ENCODE peak calls at places on chromosomes 7 and 10, in six cellular contexts. T is Peyer's patch, H is A549, V is spleen, G is K562, Q is suprapubic skin. D is an unnamed sample.

GRCh38 chr10:92001995-92002394 is 78.4 kb downstream of the BTAF1 start:
- DNase-seq in T (no peak), H (no peak), V (no peak), G (no peak), Q (no peak), D (no peak)

GRCh38 chr7:3080106-3080505 is 36.4 kb upstream of the CARD11 start:
- DNase-seq in T (no peak), H (peak; percentile 4), V (no peak), G (no peak), Q (no peak), D (no peak)

GRCh38 chr10:11149499-11149898 is 131.8 kb downstream of the CELF2 start:
- DNase-seq in T (no peak), H (no peak), V (no peak), G (no peak), Q (no peak), D (no peak)

GRCh38 chr10:525565-526315 is 163.7 kb downstream of the DIP2C start:
- DNase-seq in T (no peak), H (no peak), V (peak; percentile 62), G (no peak), Q (no peak), D (peak; percentile 14)

GRCh38 chr10:122021421-122021820 is 32.5 kb downstream of the TACC2 start:
- DNase-seq in T (no peak), H (no peak), V (no peak), G (no peak), Q (no peak), D (no peak)

GRCh38 chr7:129990403-129991192 is 37.8 kb upstream of the UBE2H start:
- DNase-seq in T (no peak), H (no peak), V (peak; percentile 68), G (no peak), Q (no peak), D (no peak)

GRCh38 chr7:6453737-6454136 is 6.0 kb upstream of the DAGLB start:
- DNase-seq in T (no peak), H (peak; percentile 84), V (no peak), G (no peak), Q (no peak), D (no peak)

GRCh38 chr7:100489121-100489520 is 5.4 kb downstream of the NYAP1 start:
- DNase-seq in T (no peak), H (no peak), V (no peak), G (no peak), Q (no peak), D (no peak)

GRCh38 chr10:97355571-97355975 is 21.0 kb upstream of the FRAT2 start:
- DNase-seq in T (no peak), H (no peak), V (no peak), G (no peak), Q (no peak), D (no peak)

GRCh38 chr10:28984431-28984830 is 304.4 kb upstream of the LYZL1 start:
- DNase-seq in T (peak; percentile 55), H (peak; percentile 76), V (peak; percentile 76), G (peak; percentile 41), Q (no peak), D (peak; percentile 78)

GRCh38 chr10:119688033-119688508 is 36.9 kb downstream of the BAG3 start:
- DNase-seq in T (no peak), H (no peak), V (no peak), G (no peak), Q (no peak), D (no peak)

GRCh38 chr7:19489162-19489820 is 219.5 kb downstream of the POLR1F start:
- DNase-seq in T (no peak), H (no peak), V (no peak), G (no peak), Q (no peak), D (no peak)

GRCh38 chr7:101959342-101959741 is 141.9 kb downstream of the CUX1 start:
- DNase-seq in T (no peak), H (no peak), V (no peak), G (no peak), Q (no peak), D (no peak)
- H3K4me1 ChIP-seq in T (no peaks in the 10 kb centered on the region), H (peaks cover 17% of the 10 kb centered on the region), V (peaks cover 8% of the 10 kb centered on the region), G (no peaks in the 10 kb centered on the region), Q (no peaks in the 10 kb centered on the region), D (no peaks in the 10 kb centered on the region)

GRCh38 chr7:106660862-106661720 is at the start of gene CCDC71L:
- DNase-seq in T (peak; percentile 93), H (peak; percentile 93), V (peak; percentile 98), G (peak; percentile 99), Q (peak; percentile 99), D (peak; percentile 94)
- TF ChIP-seq POLR2A in T (peak; percentile 64), H (peak; percentile 46), V (no peak), G (peak; percentile 87), Q (no peak), D (peak; percentile 54)

GRCh38 chr7:142616121-142616643 is 133.1 kb upstream of the PRSS1 start:
- DNase-seq in T (no peak), H (no peak), V (no peak), G (no peak), Q (no peak), D (no peak)
- H3K9me3 ChIP-seq in T (no peaks in the 10 kb centered on the region), H (no peaks in the 10 kb centered on the region), V (no peaks in the 10 kb centered on the region), G (no peaks in the 10 kb centered on the region), Q (no peaks in the 10 kb centered on the region), D (no peaks in the 10 kb centered on the region)

GRCh38 chr10:113459672-113460280 is 93.1 kb upstream of the HABP2 start:
- DNase-seq in T (no peak), H (no peak), V (no peak), G (no peak), Q (no peak), D (no peak)

GRCh38 chr10:113458461-113458860 is 94.4 kb upstream of the HABP2 start:
- DNase-seq in T (no peak), H (no peak), V (no peak), G (no peak), Q (no peak), D (no peak)

GRCh38 chr10:113457408-113457807 is 95.4 kb upstream of the HABP2 start:
- DNase-seq in T (no peak), H (no peak), V (no peak), G (no peak), Q (no peak), D (no peak)

GRCh38 chr10:113456741-113457140 is 96.1 kb upstream of the HABP2 start:
- DNase-seq in T (no peak), H (no peak), V (no peak), G (no peak), Q (no peak), D (no peak)

DNA sequence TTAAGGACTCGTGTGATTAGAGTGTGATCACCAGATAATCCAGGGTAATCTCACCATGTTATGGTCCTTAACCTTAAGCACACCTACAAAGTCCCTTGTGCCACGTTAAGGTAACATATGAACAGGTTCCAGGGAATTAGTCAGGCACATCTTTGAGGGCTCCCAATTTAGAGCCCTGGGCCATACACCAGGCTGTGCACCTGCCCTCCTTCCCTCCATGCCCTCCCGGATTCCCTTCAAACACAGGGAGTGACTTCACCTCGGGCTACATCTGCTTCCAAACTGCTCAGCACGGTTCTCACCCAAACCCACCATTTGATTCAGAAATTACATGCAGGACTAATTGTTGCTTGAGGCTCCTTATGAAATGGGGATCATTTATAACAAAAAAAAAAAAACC is 93.9 kb upstream of the HABP2 start:
- DNase-seq in T (no peak), H (no peak), V (no peak), G (no peak), Q (no peak), D (no peak)
- H3K4me1 ChIP-seq in T (no peaks in the 10 kb centered on the region), H (no peaks in the 10 kb centered on the region), V (peaks cover 4% of the 10 kb centered on the region), G (no peaks in the 10 kb centered on the region), Q (peaks cover 6% of the 10 kb centered on the region), D (peaks cover 4% of the 10 kb centered on the region)

GRCh38 chr10:131981429-131982184 is at the start of gene BNIP3:
- DNase-seq in T (peak; percentile 92), H (peak; percentile 94), V (peak; percentile 97), G (peak; percentile 97), Q (peak; percentile 96), D (peak; percentile 99)
- TF ChIP-seq POLR2A in T (peak; percentile 72), H (peak; percentile 76), V (no peak), G (peak; percentile 69), Q (no peak), D (peak; percentile 93)

GRCh38 chr7:97003262-97004236 is 1.8 kb upstream of the DLX6 start:
- DNase-seq in T (no peak), H (no peak), V (no peak), G (no peak), Q (no peak), D (no peak)

GRCh38 chr7:97005764-97006145 is 402 bp downstream of the DLX6 start:
- DNase-seq in T (no peak), H (no peak), V (no peak), G (no peak), Q (no peak), D (no peak)

GRCh38 chr7:97002555-97003261 is 2.6 kb upstream of the DLX6 start:
- DNase-seq in T (no peak), H (no peak), V (no peak), G (no peak), Q (no peak), D (no peak)

GRCh38 chr7:97004931-97005763 is at the start of gene DLX6:
- DNase-seq in T (no peak), H (peak; percentile 84), V (no peak), G (no peak), Q (peak; percentile 76), D (peak; percentile 79)

DNA sequence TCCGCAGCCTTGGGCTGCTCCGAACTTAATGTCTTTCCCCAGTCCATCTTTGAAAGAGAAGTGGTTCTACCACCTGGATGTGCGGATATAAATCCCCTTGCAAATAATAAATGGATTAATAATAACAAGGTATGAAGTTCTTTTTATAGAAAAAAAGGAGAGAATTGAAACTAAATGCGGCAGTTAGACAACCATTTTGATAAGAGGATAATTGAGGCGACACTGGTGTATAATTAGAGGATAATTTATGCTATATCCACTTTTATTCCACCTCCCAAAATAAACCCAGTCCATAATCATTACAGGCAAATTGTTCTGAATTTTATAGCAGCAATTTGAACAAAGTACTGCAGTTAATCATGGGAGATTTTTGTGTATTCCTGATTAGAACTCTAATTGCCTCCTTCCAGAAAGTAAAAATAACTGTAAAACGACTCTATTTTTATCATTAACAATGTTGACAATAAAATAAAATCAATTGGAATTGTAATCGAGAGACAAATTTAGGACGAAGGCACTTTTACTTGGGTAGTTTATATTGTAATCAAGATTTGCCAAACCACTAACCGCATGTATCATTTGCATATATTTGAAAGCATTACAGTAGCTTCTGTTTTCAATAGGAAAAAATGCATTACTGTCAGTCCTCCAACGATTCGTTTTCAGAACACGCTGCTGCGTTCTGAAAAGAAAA is 969 bp upstream of the DLX6 start:
- DNase-seq in T (no peak), H (no peak), V (no peak), G (no peak), Q (no peak), D (no peak)
- H3K9me3 ChIP-seq in T (no peaks in the 10 kb centered on the region), H (no peaks in the 10 kb centered on the region), V (no peaks in the 10 kb centered on the region), G (no peaks in the 10 kb centered on the region), Q (no peaks in the 10 kb centered on the region), D (no peaks in the 10 kb centered on the region)

GRCh38 chr7:30764030-30764991 is 6.9 kb upstream of the MINDY4 start:
- DNase-seq in T (no peak), H (no peak), V (no peak), G (no peak), Q (no peak), D (no peak)
- H3K4me1 ChIP-seq in T (no peaks in the 10 kb centered on the region), H (no peaks in the 10 kb centered on the region), V (peaks cover 17% of the 10 kb centered on the region), G (peaks cover 20% of the 10 kb centered on the region), Q (peaks cover 11% of the 10 kb centered on the region), D (peaks cover 27% of the 10 kb centered on the region)